ENCODE peak calls at places on chromosomes 1 and 21, in four cellular contexts. K is neuronal stem cell, E is H9, X is IMR-90. I is an unnamed sample.

GRCh38 chr1:205568469-205569361 is 63.1 kb downstream of the ELK4 start:
- DNase-seq in K (no peak), E (no peak), X (no peak), I (no peak)

GRCh38 chr1:28591708-28592313 is at the start of gene RAB42:
- DNase-seq in K (no peak), E (peak; percentile 66), X (no peak), I (peak; percentile 50)

GRCh38 chr1:8364528-8365442 is 46.9 kb downstream of the SLC45A1 start:
- DNase-seq in K (no peak), E (no peak), X (no peak), I (no peak)

GRCh38 chr21:31781737-31782136 is 49.8 kb upstream of the SCAF4 start:
- DNase-seq in K (no peak), E (no peak), X (peak; percentile 53), I (no peak)

GRCh38 chr1:203117611-203118575 is 9.6 kb upstream of the ADORA1 start:
- DNase-seq in K (peak; percentile 65), E (peak; percentile 92), X (peak; percentile 50), I (peak; percentile 92)

GRCh38 chr1:232767381-232768074 is 37.7 kb upstream of the MAP10 start:
- DNase-seq in K (no peak), E (no peak), X (peak; percentile 74), I (no peak)

GRCh38 chr1:54931275-54931805 is 44.3 kb upstream of the DHCR24 start:
- DNase-seq in K (no peak), E (no peak), X (no peak), I (no peak)

GRCh38 chr1:10213186-10213585 is 2.8 kb downstream of the KIF1B start:
- DNase-seq in K (no peak), E (no peak), X (no peak), I (peak; percentile 30)

GRCh38 chr1:157834430-157834829 is 7.2 kb downstream of the CD5L start:
- DNase-seq in K (no peak), E (no peak), X (no peak), I (no peak)

GRCh38 chr1:91684599-91685196 is 184.0 kb downstream of the CDC7 start:
- DNase-seq in K (no peak), E (no peak), X (peak; percentile 50), I (no peak)

GRCh38 chr21:45418301-45419071 is 13.5 kb downstream of the COL18A1 start:
- DNase-seq in K (no peak), E (no peak), X (no peak), I (no peak)

GRCh38 chr1:111600886-111601386 is 18.7 kb upstream of the RAP1A start:
- DNase-seq in K (no peak), E (no peak), X (peak; percentile 43), I (no peak)

GRCh38 chr1:12480748-12481362 is 137.2 kb downstream of the DHRS3 start:
- DNase-seq in K (no peak), E (no peak), X (peak; percentile 96), I (peak; percentile 79)

DNA sequence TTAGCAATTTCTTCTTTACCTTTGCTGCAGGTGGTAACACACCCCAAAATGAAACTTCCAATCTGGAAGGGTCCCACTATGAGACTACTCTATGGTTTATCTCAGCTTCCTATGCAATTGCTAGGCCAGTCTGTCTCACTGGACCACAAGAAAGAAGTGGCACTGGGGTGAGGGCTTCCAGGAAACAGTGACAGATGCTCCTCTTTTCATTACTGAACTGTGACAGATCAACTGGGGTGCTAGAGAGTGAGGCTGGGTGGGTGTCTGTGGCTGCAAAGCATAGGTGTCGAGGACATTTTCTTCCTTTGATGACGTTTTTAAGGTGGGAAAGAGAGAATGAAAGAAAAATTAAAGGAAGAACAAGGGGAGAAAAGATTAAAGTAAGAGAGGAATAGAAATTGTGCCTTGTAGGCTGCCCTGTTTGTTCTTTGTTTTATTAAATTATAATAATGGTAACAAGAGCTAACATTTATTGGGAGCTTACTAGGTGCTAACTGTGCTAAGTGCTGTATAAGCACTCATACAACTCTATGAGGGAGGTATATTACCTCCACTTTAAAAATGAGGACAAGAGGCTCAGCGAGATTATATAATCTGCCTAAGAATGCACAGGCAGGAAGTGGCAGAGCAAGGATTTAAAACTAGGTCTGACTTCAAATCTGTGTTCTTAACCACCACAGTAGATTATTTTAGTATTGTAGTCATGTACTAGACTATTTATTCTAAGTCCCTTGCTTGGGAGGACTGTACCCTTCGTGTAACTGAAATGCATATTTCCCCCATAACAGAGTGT is 27.8 kb upstream of the DMRTA2 start:
- DNase-seq in K (no peak), E (no peak), X (no peak), I (no peak)
- H3K4me2 ChIP-seq in K (no peak overlapping the region), E (no peak overlapping the region), X (no peak overlapping the region), I (no peak overlapping the region)

GRCh38 chr21:38349111-38349746 is 92.4 kb downstream of the KCNJ15 start:
- DNase-seq in K (no peak), E (no peak), X (peak; percentile 6), I (no peak)

GRCh38 chr21:38342734-38343133 is 85.9 kb downstream of the KCNJ15 start:
- DNase-seq in K (no peak), E (no peak), X (no peak), I (no peak)

GRCh38 chr21:38350681-38351080 is 93.9 kb downstream of the KCNJ15 start:
- DNase-seq in K (no peak), E (no peak), X (no peak), I (no peak)

GRCh38 chr21:38343691-38344090 is 86.9 kb downstream of the KCNJ15 start:
- DNase-seq in K (no peak), E (no peak), X (peak; percentile 49), I (no peak)

DNA sequence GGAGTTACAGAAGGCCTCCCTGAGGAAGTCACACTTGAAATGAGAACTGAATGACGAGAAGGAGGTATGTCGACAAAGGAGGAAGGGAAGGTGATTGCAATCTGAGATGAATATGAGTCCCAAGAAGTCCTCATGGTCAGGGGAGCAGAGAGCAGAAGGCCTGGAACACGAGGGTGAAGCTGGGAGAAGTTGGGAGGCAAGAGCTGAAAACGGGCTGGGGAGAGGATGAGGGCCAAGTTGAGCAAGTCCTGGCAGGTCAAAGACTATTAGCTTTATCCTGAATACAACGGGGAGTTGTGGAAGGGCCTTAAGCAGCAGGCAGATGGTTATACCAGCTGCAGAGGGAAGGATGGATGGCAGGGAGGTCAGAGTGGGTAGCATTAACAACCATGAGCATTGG is 89.5 kb downstream of the KCNJ15 start:
- DNase-seq in K (no peak), E (no peak), X (no peak), I (no peak)
- H3K4me1 ChIP-seq in K (no peaks in the 10 kb centered on the region), E (peaks cover 1% of the 10 kb centered on the region), X (peaks cover 8% of the 10 kb centered on the region), I (peaks cover under 1% of the 10 kb centered on the region)

GRCh38 chr1:3357526-3358297 is 96.8 kb upstream of the ARHGEF16 start:
- DNase-seq in K (no peak), E (no peak), X (no peak), I (no peak)
- H3K4ac ChIP-seq in K (no peak overlapping the region), E (no peak overlapping the region), X (no peak overlapping the region), I (no peak overlapping the region)

DNA sequence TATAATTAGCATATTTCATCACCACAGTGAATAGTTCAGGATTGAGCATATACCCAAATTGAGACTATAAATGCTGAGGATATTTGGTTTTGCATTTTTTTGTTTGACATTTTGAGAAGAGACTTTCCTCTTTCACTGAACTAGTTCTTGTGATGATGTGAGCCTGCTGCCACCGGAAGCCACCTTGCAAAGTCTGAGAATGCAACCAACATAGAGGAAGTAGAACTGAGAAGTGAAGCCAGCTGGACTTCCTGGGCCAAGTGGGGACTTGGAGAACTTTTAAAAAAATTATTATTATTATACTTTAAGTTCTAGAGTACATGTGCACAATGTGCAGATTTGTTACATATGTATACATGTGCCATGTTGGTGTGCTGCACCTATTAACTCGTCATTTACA is 102.3 kb downstream of the RPE65 start:
- DNase-seq in K (no peak), E (no peak), X (no peak), I (no peak)
- H3K4me2 ChIP-seq in K (no peak overlapping the region), E (no peak overlapping the region), X (no peak overlapping the region), I (no peak overlapping the region)